ENCODE peak calls at places on chromosomes 4 and X, in five cellular contexts. One of them, this sample, is unnamed.

GRCh38 chr4:140568507-140569306 is at the start of gene UCP1:
- ATAC-seq in natural killer cell: no peak
- ATAC-seq in left ventricle myocardium superior: peak; percentile 90
- ATAC-seq in heart right ventricle: peak; percentile 80
- ATAC-seq in activated CD8-positive, alpha-beta T cell treated with anti-CD3 and anti-CD28 coated beads for 36 hours: no peak
- ATAC-seq in this sample: no peak

GRCh38 chr4:41257257-41257900 is 651 bp downstream of the UCHL1 start:
- ATAC-seq in natural killer cell: no peak
- ATAC-seq in left ventricle myocardium superior: peak; percentile 87
- ATAC-seq in heart right ventricle: peak; percentile 81
- ATAC-seq in activated CD8-positive, alpha-beta T cell treated with anti-CD3 and anti-CD28 coated beads for 36 hours: peak; percentile 73
- ATAC-seq in this sample: peak; percentile 66

GRCh38 chr4:42995343-42995944 is 102.9 kb downstream of the GRXCR1 start:
- ATAC-seq in natural killer cell: no peak
- ATAC-seq in left ventricle myocardium superior: no peak
- ATAC-seq in heart right ventricle: no peak
- ATAC-seq in activated CD8-positive, alpha-beta T cell treated with anti-CD3 and anti-CD28 coated beads for 36 hours: peak; percentile 45
- ATAC-seq in this sample: no peak

GRCh38 chr4:73701116-73701515 is 39.3 kb upstream of the CXCL8 start:
- ATAC-seq in natural killer cell: no peak
- ATAC-seq in left ventricle myocardium superior: no peak
- ATAC-seq in heart right ventricle: no peak
- ATAC-seq in activated CD8-positive, alpha-beta T cell treated with anti-CD3 and anti-CD28 coated beads for 36 hours: no peak
- ATAC-seq in this sample: no peak

GRCh38 chr4:105453550-105454201 is 20.2 kb downstream of the PPA2 start:
- ATAC-seq in natural killer cell: no peak
- ATAC-seq in left ventricle myocardium superior: no peak
- ATAC-seq in heart right ventricle: no peak
- ATAC-seq in activated CD8-positive, alpha-beta T cell treated with anti-CD3 and anti-CD28 coated beads for 36 hours: peak; percentile 96
- ATAC-seq in this sample: peak; percentile 99

GRCh38 chrX:3582421-3582820 is 131.0 kb downstream of the PRKX start:
- ATAC-seq in natural killer cell: no peak
- ATAC-seq in left ventricle myocardium superior: no peak
- ATAC-seq in heart right ventricle: no peak
- ATAC-seq in activated CD8-positive, alpha-beta T cell treated with anti-CD3 and anti-CD28 coated beads for 36 hours: no peak
- ATAC-seq in this sample: no peak

GRCh38 chr4:41385486-41385885 is 128.8 kb downstream of the UCHL1 start:
- ATAC-seq in natural killer cell: no peak
- ATAC-seq in left ventricle myocardium superior: no peak
- ATAC-seq in heart right ventricle: no peak
- ATAC-seq in activated CD8-positive, alpha-beta T cell treated with anti-CD3 and anti-CD28 coated beads for 36 hours: no peak
- ATAC-seq in this sample: no peak

GRCh38 chrX:68995780-68996551 is 167.1 kb downstream of the EFNB1 start:
- ATAC-seq in natural killer cell: no peak
- ATAC-seq in left ventricle myocardium superior: peak; percentile 93
- ATAC-seq in heart right ventricle: peak; percentile 91
- ATAC-seq in activated CD8-positive, alpha-beta T cell treated with anti-CD3 and anti-CD28 coated beads for 36 hours: no peak
- ATAC-seq in this sample: no peak

GRCh38 chrX:39614680-39614998 is 483.1 kb downstream of the BCOR start:
- ATAC-seq in natural killer cell: no peak
- ATAC-seq in left ventricle myocardium superior: no peak
- ATAC-seq in heart right ventricle: no peak
- ATAC-seq in activated CD8-positive, alpha-beta T cell treated with anti-CD3 and anti-CD28 coated beads for 36 hours: no peak
- ATAC-seq in this sample: no peak

GRCh38 chr4:151653548-151653918 is 107.3 kb downstream of the GATB start:
- ATAC-seq in natural killer cell: no peak
- ATAC-seq in left ventricle myocardium superior: no peak
- ATAC-seq in heart right ventricle: no peak
- ATAC-seq in activated CD8-positive, alpha-beta T cell treated with anti-CD3 and anti-CD28 coated beads for 36 hours: no peak
- ATAC-seq in this sample: no peak

GRCh38 chr4:172596206-172596605 is 572.4 kb upstream of the GALNT7 start:
- ATAC-seq in natural killer cell: no peak
- ATAC-seq in left ventricle myocardium superior: no peak
- ATAC-seq in heart right ventricle: no peak
- ATAC-seq in activated CD8-positive, alpha-beta T cell treated with anti-CD3 and anti-CD28 coated beads for 36 hours: no peak
- ATAC-seq in this sample: no peak

GRCh38 chr4:173200103-173200502 is 31.5 kb downstream of the GALNT7 start:
- ATAC-seq in natural killer cell: no peak
- ATAC-seq in left ventricle myocardium superior: no peak
- ATAC-seq in heart right ventricle: no peak
- ATAC-seq in activated CD8-positive, alpha-beta T cell treated with anti-CD3 and anti-CD28 coated beads for 36 hours: no peak
- ATAC-seq in this sample: no peak

GRCh38 chr4:112766422-112766821 is 129.5 kb downstream of the LARP7 start:
- ATAC-seq in natural killer cell: no peak
- ATAC-seq in left ventricle myocardium superior: no peak
- ATAC-seq in heart right ventricle: no peak
- ATAC-seq in activated CD8-positive, alpha-beta T cell treated with anti-CD3 and anti-CD28 coated beads for 36 hours: no peak
- ATAC-seq in this sample: no peak

GRCh38 chr4:36241771-36242170 is 2.5 kb downstream of the ARAP2 start:
- ATAC-seq in natural killer cell: peak; percentile 28
- ATAC-seq in left ventricle myocardium superior: no peak
- ATAC-seq in heart right ventricle: no peak
- ATAC-seq in activated CD8-positive, alpha-beta T cell treated with anti-CD3 and anti-CD28 coated beads for 36 hours: no peak
- ATAC-seq in this sample: peak; percentile 6

GRCh38 chr4:173181769-173182374 is 13.3 kb downstream of the GALNT7 start:
- ATAC-seq in natural killer cell: no peak
- ATAC-seq in left ventricle myocardium superior: no peak
- ATAC-seq in heart right ventricle: no peak
- ATAC-seq in activated CD8-positive, alpha-beta T cell treated with anti-CD3 and anti-CD28 coated beads for 36 hours: peak; percentile 77
- ATAC-seq in this sample: peak; percentile 83

GRCh38 chr4:99301376-99302164 is 10.8 kb upstream of the ADH1A start:
- ATAC-seq in natural killer cell: no peak
- ATAC-seq in left ventricle myocardium superior: no peak
- ATAC-seq in heart right ventricle: no peak
- ATAC-seq in activated CD8-positive, alpha-beta T cell treated with anti-CD3 and anti-CD28 coated beads for 36 hours: no peak
- ATAC-seq in this sample: no peak